ENCODE peak calls at places on chromosomes 6 and 20, in ten cellular contexts. One of them, this sample, is unnamed.

GRCh38 chr6:169269180-169270076 is 15.8 kb upstream of the THBS2 start:
- DNase-seq in fibroblast of the aortic adventitia: peak
- DNase-seq in foreskin fibroblast: no peak
- DNase-seq in WTC11: no peak
- DNase-seq in bronchial epithelial cell: peak
- DNase-seq in heart left ventricle: peak
- DNase-seq in nephron progenitor cell: no peak
- DNase-seq in GM13977: no peak
- DNase-seq in A549: no peak
- DNase-seq in K562: no peak
- DNase-seq in this sample: peak

GRCh38 chr20:17898548-17898994 is 70.0 kb downstream of the SNX5 start:
- DNase-seq in fibroblast of the aortic adventitia: peak
- DNase-seq in foreskin fibroblast: peak
- DNase-seq in WTC11: peak
- DNase-seq in bronchial epithelial cell: peak
- DNase-seq in heart left ventricle: peak
- DNase-seq in nephron progenitor cell: peak
- DNase-seq in GM13977: peak
- DNase-seq in A549: peak
- DNase-seq in K562: peak
- DNase-seq in this sample: peak

GRCh38 chr6:28449056-28449455 is 5.8 kb upstream of the ZSCAN23 start:
- DNase-seq in fibroblast of the aortic adventitia: no peak
- DNase-seq in foreskin fibroblast: no peak
- DNase-seq in WTC11: no peak
- DNase-seq in bronchial epithelial cell: no peak
- DNase-seq in heart left ventricle: no peak
- DNase-seq in nephron progenitor cell: no peak
- DNase-seq in GM13977: no peak
- DNase-seq in A549: no peak
- DNase-seq in K562: no peak
- DNase-seq in this sample: no peak

GRCh38 chr20:16803965-16804792 is 56.0 kb downstream of the OTOR start:
- DNase-seq in fibroblast of the aortic adventitia: peak
- DNase-seq in foreskin fibroblast: peak
- DNase-seq in WTC11: peak
- DNase-seq in bronchial epithelial cell: peak
- DNase-seq in heart left ventricle: peak
- DNase-seq in nephron progenitor cell: peak
- DNase-seq in GM13977: peak
- DNase-seq in A549: peak
- DNase-seq in K562: peak
- DNase-seq in this sample: peak

GRCh38 chr6:42368156-42368555 is 83.6 kb downstream of the TRERF1 start:
- DNase-seq in fibroblast of the aortic adventitia: no peak
- DNase-seq in foreskin fibroblast: no peak
- DNase-seq in WTC11: no peak
- DNase-seq in bronchial epithelial cell: no peak
- DNase-seq in heart left ventricle: no peak
- DNase-seq in nephron progenitor cell: no peak
- DNase-seq in GM13977: peak
- DNase-seq in A549: no peak
- DNase-seq in K562: no peak
- DNase-seq in this sample: no peak

GRCh38 chr6:123655520-123656306 is 19.0 kb upstream of the TRDN start:
- DNase-seq in fibroblast of the aortic adventitia: peak
- DNase-seq in foreskin fibroblast: no peak
- DNase-seq in WTC11: no peak
- DNase-seq in bronchial epithelial cell: no peak
- DNase-seq in heart left ventricle: no peak
- DNase-seq in nephron progenitor cell: no peak
- DNase-seq in GM13977: no peak
- DNase-seq in A549: no peak
- DNase-seq in K562: no peak
- DNase-seq in this sample: no peak

GRCh38 chr6:113707194-113707593 is 150.0 kb upstream of the MARCKS start:
- DNase-seq in fibroblast of the aortic adventitia: no peak
- DNase-seq in foreskin fibroblast: no peak
- DNase-seq in WTC11: no peak
- DNase-seq in bronchial epithelial cell: no peak
- DNase-seq in heart left ventricle: no peak
- DNase-seq in nephron progenitor cell: no peak
- DNase-seq in GM13977: no peak
- DNase-seq in A549: no peak
- DNase-seq in K562: no peak
- DNase-seq in this sample: no peak

GRCh38 chr6:131173680-131174079 is 38.4 kb downstream of the AKAP7 start:
- DNase-seq in fibroblast of the aortic adventitia: peak
- DNase-seq in foreskin fibroblast: no peak
- DNase-seq in WTC11: no peak
- DNase-seq in bronchial epithelial cell: no peak
- DNase-seq in heart left ventricle: no peak
- DNase-seq in nephron progenitor cell: no peak
- DNase-seq in GM13977: no peak
- DNase-seq in A549: no peak
- DNase-seq in K562: no peak
- DNase-seq in this sample: no peak

GRCh38 chr6:70289299-70289698 is 13.6 kb downstream of the COL9A1 start:
- DNase-seq in fibroblast of the aortic adventitia: no peak
- DNase-seq in foreskin fibroblast: no peak
- DNase-seq in WTC11: no peak
- DNase-seq in bronchial epithelial cell: no peak
- DNase-seq in heart left ventricle: no peak
- DNase-seq in nephron progenitor cell: no peak
- DNase-seq in GM13977: no peak
- DNase-seq in A549: no peak
- DNase-seq in K562: no peak
- DNase-seq in this sample: no peak

GRCh38 chr20:50613438-50614169 is 77.7 kb downstream of the RIPOR3 start:
- DNase-seq in fibroblast of the aortic adventitia: no peak
- DNase-seq in foreskin fibroblast: no peak
- DNase-seq in WTC11: no peak
- DNase-seq in bronchial epithelial cell: no peak
- DNase-seq in heart left ventricle: no peak
- DNase-seq in nephron progenitor cell: no peak
- DNase-seq in GM13977: no peak
- DNase-seq in A549: no peak
- DNase-seq in K562: no peak
- DNase-seq in this sample: no peak

GRCh38 chr6:113082691-113083090 is 735.6 kb downstream of the RFPL4B start:
- DNase-seq in fibroblast of the aortic adventitia: peak
- DNase-seq in foreskin fibroblast: peak
- DNase-seq in WTC11: no peak
- DNase-seq in bronchial epithelial cell: peak
- DNase-seq in heart left ventricle: no peak
- DNase-seq in nephron progenitor cell: no peak
- DNase-seq in GM13977: no peak
- DNase-seq in A549: no peak
- DNase-seq in K562: no peak
- DNase-seq in this sample: no peak

GRCh38 chr6:143745160-143746133 is 67.7 kb downstream of the PHACTR2 start:
- DNase-seq in fibroblast of the aortic adventitia: peak
- DNase-seq in foreskin fibroblast: peak
- DNase-seq in WTC11: peak
- DNase-seq in bronchial epithelial cell: peak
- DNase-seq in heart left ventricle: no peak
- DNase-seq in nephron progenitor cell: peak
- DNase-seq in GM13977: no peak
- DNase-seq in A549: peak
- DNase-seq in K562: no peak
- DNase-seq in this sample: no peak

GRCh38 chr6:38015341-38015740 is 195.8 kb downstream of the ZFAND3 start:
- DNase-seq in fibroblast of the aortic adventitia: no peak
- DNase-seq in foreskin fibroblast: no peak
- DNase-seq in WTC11: no peak
- DNase-seq in bronchial epithelial cell: no peak
- DNase-seq in heart left ventricle: no peak
- DNase-seq in nephron progenitor cell: no peak
- DNase-seq in GM13977: no peak
- DNase-seq in A549: no peak
- DNase-seq in K562: no peak
- DNase-seq in this sample: no peak

GRCh38 chr6:38016824-38017223 is 197.3 kb downstream of the ZFAND3 start:
- DNase-seq in fibroblast of the aortic adventitia: no peak
- DNase-seq in foreskin fibroblast: no peak
- DNase-seq in WTC11: no peak
- DNase-seq in bronchial epithelial cell: no peak
- DNase-seq in heart left ventricle: no peak
- DNase-seq in nephron progenitor cell: no peak
- DNase-seq in GM13977: no peak
- DNase-seq in A549: no peak
- DNase-seq in K562: no peak
- DNase-seq in this sample: no peak

DNA sequence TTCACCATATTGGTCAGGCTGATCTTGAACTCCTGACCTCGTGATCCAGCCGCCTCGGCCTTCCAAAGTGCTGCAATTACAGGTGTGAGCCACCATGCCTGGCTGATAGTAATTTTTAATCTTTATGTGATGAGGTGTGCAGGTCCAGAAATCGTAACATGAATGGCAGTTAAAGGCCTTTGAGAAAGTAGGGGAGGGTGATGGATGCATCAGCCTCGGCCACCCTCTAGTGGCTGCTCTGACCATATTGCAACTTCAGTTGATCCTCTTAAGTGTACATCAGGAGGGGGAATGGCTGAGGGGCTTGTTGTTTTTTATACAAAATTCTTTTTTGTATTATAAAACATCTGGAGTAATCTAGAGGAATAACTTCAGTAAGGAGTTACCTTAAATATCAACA is 193.0 kb downstream of the ZFAND3 start:
- DNase-seq in fibroblast of the aortic adventitia: peak
- DNase-seq in foreskin fibroblast: peak
- DNase-seq in WTC11: peak
- DNase-seq in bronchial epithelial cell: peak
- DNase-seq in heart left ventricle: peak
- DNase-seq in nephron progenitor cell: peak
- DNase-seq in GM13977: peak
- DNase-seq in A549: peak
- DNase-seq in K562: peak
- DNase-seq in this sample: no peak
- TF ChIP-seq CTCF in fibroblast of the aortic adventitia: peak
- TF ChIP-seq CTCF in foreskin fibroblast: peak
- TF ChIP-seq CTCF in WTC11: peak
- TF ChIP-seq CTCF in bronchial epithelial cell: peak
- TF ChIP-seq CTCF in heart left ventricle: peak
- TF ChIP-seq CTCF in nephron progenitor cell: peak
- TF ChIP-seq CTCF in GM13977: peak
- TF ChIP-seq CTCF in A549: peak
- TF ChIP-seq CTCF in K562: peak
- TF ChIP-seq CTCF in this sample: peak

DNA sequence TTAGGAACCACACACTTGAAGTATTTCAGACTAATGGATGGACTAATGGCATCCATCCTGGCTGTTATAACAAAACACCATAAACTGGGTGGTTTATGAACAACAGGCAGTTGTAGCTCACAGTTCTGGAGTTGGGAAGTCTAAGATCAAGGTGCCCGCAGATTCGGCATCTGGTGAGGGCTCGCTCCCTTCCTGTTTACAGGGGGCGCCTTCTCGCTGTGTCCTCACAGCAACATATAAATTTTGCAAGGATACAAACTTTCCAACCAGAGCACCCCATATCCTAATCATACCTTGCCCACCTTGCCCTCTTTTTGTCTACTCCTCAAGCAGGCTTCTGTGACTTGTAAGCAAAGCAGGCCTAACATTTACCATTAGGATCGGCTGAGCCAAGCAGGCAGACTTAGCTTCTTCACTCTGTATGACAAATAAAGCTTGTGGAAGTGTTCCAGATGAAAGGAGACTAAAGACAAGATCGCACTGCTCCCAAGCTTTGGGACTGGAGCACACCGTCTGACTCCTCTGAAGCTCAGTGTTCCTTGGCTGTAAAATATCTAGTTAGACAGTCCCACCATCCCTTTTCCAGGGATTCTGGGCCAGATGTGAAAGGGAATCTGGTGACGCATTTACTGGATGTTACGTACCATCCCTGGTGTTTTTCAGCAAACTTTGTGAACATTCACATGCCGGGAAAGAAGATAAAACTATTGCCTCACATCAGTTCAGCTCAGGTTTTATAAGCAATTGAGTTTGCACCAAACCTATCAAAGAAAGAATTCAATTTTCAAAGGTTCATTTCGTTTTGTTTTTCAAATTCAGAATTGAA is 34.8 kb downstream of the GFOD1 start:
- DNase-seq in fibroblast of the aortic adventitia: peak
- DNase-seq in foreskin fibroblast: no peak
- DNase-seq in WTC11: no peak
- DNase-seq in bronchial epithelial cell: no peak
- DNase-seq in heart left ventricle: no peak
- DNase-seq in nephron progenitor cell: no peak
- DNase-seq in GM13977: no peak
- DNase-seq in A549: no peak
- DNase-seq in K562: no peak
- DNase-seq in this sample: no peak
- TF ChIP-seq CTCF in fibroblast of the aortic adventitia: no peak
- TF ChIP-seq CTCF in foreskin fibroblast: no peak
- TF ChIP-seq CTCF in WTC11: no peak
- TF ChIP-seq CTCF in bronchial epithelial cell: no peak
- TF ChIP-seq CTCF in heart left ventricle: no peak
- TF ChIP-seq CTCF in nephron progenitor cell: no peak
- TF ChIP-seq CTCF in GM13977: no peak
- TF ChIP-seq CTCF in A549: no peak
- TF ChIP-seq CTCF in K562: no peak
- TF ChIP-seq CTCF in this sample: no peak

GRCh38 chr6:29958046-29958445 is 15.7 kb downstream of the HLA-A start:
- DNase-seq in fibroblast of the aortic adventitia: no peak
- DNase-seq in foreskin fibroblast: no peak
- DNase-seq in WTC11: no peak
- DNase-seq in bronchial epithelial cell: no peak
- DNase-seq in heart left ventricle: no peak
- DNase-seq in nephron progenitor cell: no peak
- DNase-seq in GM13977: no peak
- DNase-seq in A549: no peak
- DNase-seq in K562: no peak
- DNase-seq in this sample: no peak
- TF ChIP-seq CTCF in fibroblast of the aortic adventitia: no peak
- TF ChIP-seq CTCF in foreskin fibroblast: no peak
- TF ChIP-seq CTCF in WTC11: no peak
- TF ChIP-seq CTCF in bronchial epithelial cell: no peak
- TF ChIP-seq CTCF in heart left ventricle: no peak
- TF ChIP-seq CTCF in nephron progenitor cell: no peak
- TF ChIP-seq CTCF in GM13977: no peak
- TF ChIP-seq CTCF in A549: no peak
- TF ChIP-seq CTCF in K562: no peak
- TF ChIP-seq CTCF in this sample: no peak

DNA sequence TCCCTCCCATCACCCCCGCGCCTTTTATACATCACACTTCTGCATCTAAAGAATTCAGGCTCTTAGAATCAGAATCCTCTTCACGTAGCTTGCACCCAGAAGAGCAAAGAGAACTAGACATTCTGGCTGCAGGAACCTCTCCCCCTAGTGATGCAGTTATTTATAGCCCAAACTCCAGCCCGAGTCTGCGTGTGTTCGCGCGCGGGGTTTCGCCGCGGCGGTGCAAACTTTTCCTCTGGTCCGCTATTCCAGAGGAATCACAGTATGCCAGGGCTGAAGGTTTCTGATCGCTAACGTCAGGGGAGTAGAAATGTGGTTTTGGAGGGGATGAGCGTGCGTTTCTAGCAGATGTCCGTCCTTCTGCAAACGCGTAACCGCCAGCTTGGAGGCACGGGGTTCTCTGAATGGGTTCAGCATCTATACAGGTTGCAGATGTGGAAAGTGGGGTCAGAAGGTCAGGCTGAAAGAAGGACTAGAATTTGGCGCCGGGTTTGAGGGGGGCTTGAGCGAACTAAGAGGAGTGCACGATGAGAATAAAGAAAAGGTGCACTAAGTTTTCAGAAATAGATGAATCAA is 1.9 kb downstream of the EPHA7 start:
- DNase-seq in fibroblast of the aortic adventitia: peak
- DNase-seq in foreskin fibroblast: no peak
- DNase-seq in WTC11: no peak
- DNase-seq in bronchial epithelial cell: no peak
- DNase-seq in heart left ventricle: no peak
- DNase-seq in nephron progenitor cell: peak
- DNase-seq in GM13977: peak
- DNase-seq in A549: peak
- DNase-seq in K562: no peak
- DNase-seq in this sample: no peak
- TF ChIP-seq CTCF in fibroblast of the aortic adventitia: no peak
- TF ChIP-seq CTCF in foreskin fibroblast: no peak
- TF ChIP-seq CTCF in WTC11: no peak
- TF ChIP-seq CTCF in bronchial epithelial cell: no peak
- TF ChIP-seq CTCF in heart left ventricle: no peak
- TF ChIP-seq CTCF in nephron progenitor cell: no peak
- TF ChIP-seq CTCF in GM13977: no peak
- TF ChIP-seq CTCF in A549: no peak
- TF ChIP-seq CTCF in K562: no peak
- TF ChIP-seq CTCF in this sample: no peak